ENCODE peak calls at places on chromosomes 7 and 10, in ten cellular contexts. N, X, B, L, Z, C, U, A, H and D are unnamed samples.

GRCh38 chr7:152760384-152761115 is 998 bp downstream of the ACTR3B start:
- DNase-seq in X (no peak), L (no peak), N (no peak), Z (peak), H (no peak), U (no peak), B (no peak), A (peak), C (no peak), D (peak)

GRCh38 chr10:52573347-52573746 is 199.2 kb downstream of the MBL2 start:
- DNase-seq in Z (peak), H (no peak), U (no peak), X (no peak), B (no peak), L (no peak), A (peak), N (no peak), C (no peak), D (no peak)

GRCh38 chr7:103068429-103069403 is 5.9 kb downstream of the FBXL13 start:
- DNase-seq in B (no peak), C (no peak), X (no peak), L (no peak), U (no peak), N (no peak), Z (no peak), H (no peak), A (peak), D (no peak)

GRCh38 chr10:133257489-133258065 is 19.1 kb downstream of the ADAM8 start:
- DNase-seq in X (peak), N (no peak), B (no peak), H (no peak), Z (peak), U (no peak), C (peak), A (peak), L (peak), D (peak)

GRCh38 chr7:36611703-36612102 is 112.6 kb downstream of the AOAH start:
- DNase-seq in X (no peak), B (no peak), H (no peak), U (no peak), A (no peak), C (no peak), N (no peak), L (no peak), Z (no peak), D (no peak)

GRCh38 chr10:48733329-48733728 is 48.7 kb downstream of the WDFY4 start:
- DNase-seq in N (no peak), C (no peak), A (no peak), B (no peak), U (no peak), H (no peak), X (no peak), Z (no peak), L (no peak), D (no peak)

GRCh38 chr7:125551008-125551407 is 621.4 kb upstream of the POT1 start:
- DNase-seq in N (no peak), X (no peak), Z (no peak), U (no peak), C (no peak), H (no peak), B (no peak), L (no peak), A (no peak), D (no peak)

GRCh38 chr7:1402110-1402790 is 57.0 kb downstream of the MICALL2 start:
- DNase-seq in U (no peak), C (no peak), A (no peak), B (no peak), H (no peak), X (no peak), Z (no peak), N (no peak), L (no peak), D (no peak)

GRCh38 chr7:121180436-121181063 is 148.2 kb upstream of the WNT16 start:
- DNase-seq in Z (no peak), C (no peak), H (no peak), N (no peak), L (no peak), X (no peak), B (peak), A (no peak), U (no peak), D (no peak)

GRCh38 chr10:50992972-50993766 is 81.1 kb upstream of the PRKG1 start:
- DNase-seq in Z (peak), B (no peak), L (no peak), C (peak), U (peak), N (peak), A (peak), X (no peak), H (no peak), D (no peak)

GRCh38 chr10:79445217-79445707 is at the start of gene ZCCHC24:
- DNase-seq in A (no peak), X (no peak), U (no peak), B (no peak), N (no peak), Z (peak), H (peak), L (no peak), C (peak), D (peak)

GRCh38 chr10:95606922-95607321 is 45.8 kb upstream of the SORBS1 start:
- DNase-seq in C (no peak), X (no peak), L (no peak), Z (no peak), H (no peak), N (no peak), A (no peak), U (no peak), B (no peak), D (peak)

GRCh38 chr7:137847418-137848050 is 760 bp upstream of the DGKI start:
- DNase-seq in H (no peak), A (no peak), U (no peak), N (no peak), B (no peak), C (no peak), X (no peak), L (no peak), Z (no peak), D (no peak)

GRCh38 chr7:30434140-30434799 is 44.3 kb downstream of the NOD1 start:
- DNase-seq in C (no peak), N (no peak), X (no peak), L (no peak), H (no peak), U (no peak), B (no peak), A (no peak), Z (no peak), D (no peak)

GRCh38 chr10:33277135-33277536 is 57.3 kb downstream of the NRP1 start:
- DNase-seq in B (no peak), Z (peak), A (no peak), U (no peak), C (no peak), L (peak), H (no peak), N (peak), X (peak), D (no peak)

GRCh38 chr10:96512524-96512991 is 1.2 kb downstream of the TLL2 start:
- DNase-seq in X (peak), Z (no peak), C (no peak), N (no peak), H (no peak), U (no peak), B (no peak), L (no peak), A (peak), D (peak)

GRCh38 chr7:140810830-140811556 is 113.7 kb downstream of the BRAF start:
- DNase-seq in L (peak), X (peak), A (peak), Z (peak), N (peak), H (peak), B (peak), C (peak), U (peak), D (peak)

GRCh38 chr10:22476601-22477364 is 131.5 kb downstream of the SPAG6 start:
- DNase-seq in N (no peak), L (no peak), A (no peak), H (no peak), U (no peak), Z (no peak), X (no peak), C (no peak), B (no peak), D (no peak)

GRCh38 chr7:64035388-64035787 is 9.8 kb upstream of the ZNF727 start:
- DNase-seq in U (no peak), H (no peak), A (no peak), B (no peak), N (no peak), Z (no peak), C (no peak), L (no peak), X (no peak), D (no peak)

GRCh38 chr10:133224861-133225366 is 5.1 kb upstream of the UTF1 start:
- DNase-seq in N (no peak), B (no peak), X (no peak), A (peak), L (no peak), U (no peak), H (no peak), Z (no peak), C (no peak), D (no peak)

GRCh38 chr10:132112611-132113010 is 46.9 kb downstream of the JAKMIP3 start:
- DNase-seq in L (no peak), C (no peak), Z (no peak), A (no peak), X (no peak), B (no peak), H (no peak), U (no peak), N (no peak), D (no peak)

GRCh38 chr7:117250801-117251200 is 72.1 kb downstream of the WNT2 start:
- DNase-seq in X (no peak), B (no peak), A (peak), H (no peak), L (no peak), Z (no peak), C (no peak), U (peak), N (no peak), D (no peak)

DNA sequence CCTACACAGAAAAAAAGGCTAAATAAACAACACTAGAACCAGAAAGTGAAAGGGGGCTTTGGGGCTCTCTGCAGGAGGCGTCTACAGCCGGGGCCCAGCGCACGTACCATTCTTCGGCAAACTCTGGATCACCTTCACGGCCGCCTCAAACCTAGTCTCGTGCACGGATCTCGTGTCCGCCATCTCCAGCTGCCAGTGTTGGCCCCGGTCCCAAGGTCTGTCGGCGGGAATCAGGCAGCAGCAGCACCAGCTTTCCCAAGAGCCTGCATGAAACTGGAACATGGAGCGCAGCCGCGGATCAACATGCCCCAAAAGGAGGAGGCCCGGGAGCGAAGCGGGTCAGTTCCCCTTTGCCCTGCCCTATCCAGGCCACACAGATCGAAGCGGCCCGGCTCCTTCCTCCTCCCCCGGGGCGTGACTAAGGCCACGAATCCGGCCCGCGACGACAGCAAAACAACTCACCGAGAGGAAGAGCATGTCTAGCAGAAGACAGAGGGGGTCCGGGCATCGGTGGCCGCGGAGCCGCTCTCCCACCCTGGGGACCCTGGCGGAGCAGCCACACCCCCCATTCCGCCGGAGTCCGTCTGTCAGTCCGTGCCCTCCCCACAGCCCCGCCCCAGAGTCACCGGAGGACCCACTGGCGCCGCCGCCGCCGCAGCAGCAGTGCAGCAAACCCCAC is at the start of gene ACBD5:
- DNase-seq in H (peak), A (peak), L (peak), Z (peak), X (peak), U (no peak), C (peak), B (peak), N (peak), D (peak)
- H3K4me3 ChIP-seq in H (peak), A (peak), L (peak), Z (peak), X (peak), U (peak), C (peak), B (peak), N (peak), D (peak)

DNA sequence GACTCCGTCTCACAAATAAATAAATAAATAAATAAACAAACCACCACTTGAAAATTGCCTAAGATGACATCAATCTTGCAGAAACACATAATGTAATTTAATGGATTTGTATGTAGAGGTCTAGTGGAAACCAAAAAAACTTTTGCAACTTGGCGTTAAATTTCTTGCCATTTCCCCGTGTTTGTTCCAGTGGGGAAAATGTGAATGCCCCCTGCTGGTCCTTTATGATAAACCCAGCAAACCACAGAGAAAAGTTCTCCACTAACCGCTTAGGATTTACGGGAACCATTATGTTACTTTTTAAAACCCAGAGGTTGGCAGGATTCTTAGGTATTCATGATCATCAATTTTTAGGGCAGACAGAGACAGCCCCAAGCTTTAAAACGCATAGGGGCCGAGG is 32.5 kb downstream of the LAMB4 start:
- DNase-seq in L (no peak), A (no peak), N (no peak), B (no peak), U (no peak), H (no peak), X (no peak), Z (peak), C (no peak), D (no peak)
- TF ChIP-seq CTCF in L (no peak), A (peak), N (peak), B (peak), U (no peak), H (no peak), X (peak), Z (peak), C (no peak), D (peak)

DNA sequence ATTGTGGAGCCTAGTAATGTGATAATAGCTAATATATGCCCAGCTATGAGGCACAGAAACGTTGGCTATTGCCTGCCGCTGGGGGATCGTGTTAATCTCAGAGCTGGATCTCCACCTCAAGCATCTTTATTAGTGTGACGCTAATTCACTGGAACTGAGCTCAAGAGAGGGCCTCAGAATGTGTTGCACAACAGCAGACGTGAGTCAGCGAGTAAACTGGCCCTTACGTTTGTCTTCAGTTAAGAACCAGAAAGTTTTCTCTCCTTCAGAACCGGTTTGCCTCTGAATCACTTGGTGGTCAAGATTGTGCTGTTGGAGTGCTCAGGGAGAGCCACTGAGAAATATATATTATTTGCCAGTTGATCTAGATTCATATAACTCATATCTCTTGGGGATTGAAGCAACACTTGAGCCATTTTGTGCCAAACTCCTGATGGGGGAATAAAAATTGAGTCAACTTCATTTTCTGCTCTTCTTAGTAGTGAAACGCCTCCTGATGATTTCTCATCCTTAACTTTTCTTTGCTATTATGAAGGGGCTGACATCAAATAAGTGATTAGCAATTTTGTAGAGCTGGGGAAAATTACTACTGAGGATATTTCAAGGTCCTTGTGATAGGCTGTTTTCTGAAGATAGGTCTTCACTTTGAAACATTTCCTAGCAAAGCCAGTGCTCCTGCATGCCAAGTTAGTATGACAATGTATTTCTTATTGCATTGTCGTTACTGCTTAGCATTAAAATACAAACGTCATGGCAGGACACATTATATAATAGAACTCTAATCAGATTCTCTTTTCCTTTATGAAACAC is 22.3 kb downstream of the BZW2 start:
- DNase-seq in A (peak), B (no peak), H (no peak), N (peak), C (peak), Z (peak), L (peak), U (peak), X (peak), D (peak)
- H3K4me3 ChIP-seq in A (no peak), B (no peak), H (no peak), N (no peak), C (no peak), Z (peak), L (no peak), U (no peak), X (no peak), D (no peak)

GRCh38 chr7:5625938-5626337 is 155.5 kb downstream of the RNF216 start:
- DNase-seq in U (peak), A (peak), H (no peak), L (no peak), Z (peak), C (no peak), X (no peak), B (no peak), N (peak), D (peak)
- TF ChIP-seq CTCF in U (peak), A (peak), H (no peak), L (no peak), Z (peak), C (no peak), X (no peak), B (no peak), N (peak), D (peak)

GRCh38 chr7:100484636-100485114 is 948 bp downstream of the NYAP1 start:
- DNase-seq in N (no peak), X (no peak), U (no peak), B (no peak), H (no peak), A (no peak), C (no peak), L (no peak), Z (no peak), D (no peak)
- H3K4me3 ChIP-seq in N (no peak), X (no peak), U (peak), B (no peak), H (no peak), A (peak), C (no peak), L (no peak), Z (no peak), D (peak)

DNA sequence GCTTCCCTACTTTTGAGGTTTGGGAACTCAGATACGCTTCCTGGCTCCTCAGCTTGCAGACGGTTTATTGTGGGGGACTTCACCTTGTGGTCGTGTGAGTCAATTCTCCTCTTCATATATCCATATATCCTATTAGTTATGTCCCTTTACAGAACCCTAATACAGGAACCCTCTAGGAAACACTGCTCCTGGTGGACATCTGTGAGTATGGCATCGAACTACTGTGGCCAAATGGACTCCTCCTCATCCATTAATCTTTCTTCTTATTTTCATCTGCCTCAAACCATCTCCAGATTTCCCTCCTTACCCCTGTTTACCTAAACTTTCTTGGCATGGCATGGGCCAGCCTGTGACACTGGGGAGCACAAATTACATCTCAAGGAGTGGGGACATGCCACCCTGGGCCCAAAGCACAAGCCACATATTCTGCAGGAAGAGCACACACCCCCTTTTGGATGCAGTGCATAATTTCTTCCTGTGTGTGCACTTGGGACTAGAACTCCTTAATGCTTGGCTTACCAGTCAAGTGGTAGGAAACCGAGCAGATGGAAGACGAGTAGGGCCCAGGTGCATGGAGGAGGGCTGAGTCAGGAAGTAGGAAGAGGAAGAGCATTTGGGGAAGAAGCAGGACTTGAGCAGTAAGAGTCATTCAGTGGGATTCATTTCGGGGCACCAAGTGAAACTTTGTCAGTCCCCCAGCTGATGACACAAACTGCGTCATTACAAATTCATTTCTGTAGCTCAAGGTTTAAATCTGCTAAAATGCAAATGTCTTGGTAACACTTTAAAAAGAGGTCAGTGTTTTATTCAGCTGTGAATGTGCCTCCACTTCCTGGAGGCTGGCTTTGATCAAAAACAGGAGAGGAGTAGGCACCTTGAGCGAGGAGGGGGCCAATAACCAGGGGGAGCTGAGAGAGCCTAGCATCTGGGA is 80.8 kb upstream of the PLXNA4 start:
- DNase-seq in A (peak), L (no peak), C (no peak), B (no peak), Z (peak), X (no peak), N (no peak), H (no peak), U (no peak), D (no peak)
- TF ChIP-seq CTCF in A (peak), L (no peak), C (no peak), B (peak), Z (peak), X (peak), N (peak), H (peak), U (peak), D (peak)

GRCh38 chr7:97005764-97006145 is 402 bp downstream of the DLX6 start:
- DNase-seq in H (no peak), N (peak), Z (no peak), C (no peak), X (no peak), B (no peak), U (no peak), L (no peak), A (no peak), D (peak)
- H3K4me3 ChIP-seq in H (no peak), N (peak), Z (no peak), C (peak), X (peak), B (no peak), U (peak), L (no peak), A (peak), D (peak)

GRCh38 chr10:111933937-111934336 is 249.6 kb downstream of the GPAM start:
- DNase-seq in X (no peak), A (no peak), Z (no peak), B (no peak), U (no peak), H (no peak), N (no peak), L (no peak), C (no peak), D (no peak)
- TF ChIP-seq CTCF in X (no peak), A (no peak), Z (no peak), B (peak), U (no peak), H (no peak), N (no peak), L (no peak), C (no peak), D (no peak)